ENCODE peak calls at places on chromosomes 6 and 20, in seven cellular contexts. O is choroid plexus epithelial cell, T is mammary epithelial cell, V is RKO, I is left ventricle myocardium superior, L is fibroblast of the aortic adventitia, S is HT1080. R is an unnamed sample.

GRCh38 chr20:35305682-35306556 is 13.7 kb upstream of the FAM83C start:
- DNase-seq in T (peak), L (peak), O (peak), S (peak), I (no peak), V (peak), R (peak)

GRCh38 chr6:139888691-139889122 is 514.3 kb upstream of the CITED2 start:
- DNase-seq in L (peak), S (no peak), O (peak), T (no peak), I (no peak), V (no peak), R (peak)

GRCh38 chr6:134437376-134437775 is 119.5 kb upstream of the SGK1 start:
- DNase-seq in L (peak), I (no peak), O (peak), V (peak), S (peak), T (peak), R (peak)

GRCh38 chr6:47733879-47734558 is 35.6 kb downstream of the ADGRF4 start:
- DNase-seq in I (no peak), O (peak), T (peak), S (no peak), L (no peak), V (peak), R (peak)

GRCh38 chr20:21167261-21167660 is 41.4 kb downstream of the KIZ start:
- DNase-seq in T (no peak), V (no peak), L (no peak), S (no peak), O (no peak), I (no peak), R (no peak)

GRCh38 chr6:13406781-13407180 is 78.4 kb upstream of the TBC1D7 start:
- DNase-seq in S (peak), T (no peak), I (no peak), V (no peak), L (no peak), O (peak), R (peak)

GRCh38 chr6:122558027-122558426 is 52.2 kb upstream of the PKIB start:
- DNase-seq in I (no peak), V (no peak), T (no peak), S (no peak), L (no peak), O (no peak), R (no peak)

GRCh38 chr6:34050691-34051090 is 95.2 kb downstream of the GRM4 start:
- DNase-seq in L (no peak), T (no peak), I (no peak), O (no peak), S (no peak), V (no peak), R (no peak)

GRCh38 chr20:20549699-20550098 is 162.7 kb downstream of the RALGAPA2 start:
- DNase-seq in O (peak), S (peak), I (no peak), L (peak), V (peak), T (peak), R (peak)

GRCh38 chr6:149336529-149336928 is 19.0 kb downstream of the TAB2 start:
- DNase-seq in S (no peak), L (no peak), V (no peak), T (peak), O (peak), I (no peak), R (no peak)

GRCh38 chr6:113351183-113351834 is 505.8 kb upstream of the MARCKS start:
- DNase-seq in S (peak), O (peak), T (peak), L (peak), I (no peak), V (no peak), R (peak)

GRCh38 chr20:22630698-22631097 is 46.3 kb upstream of the FOXA2 start:
- DNase-seq in T (no peak), I (no peak), L (no peak), O (no peak), V (no peak), S (no peak), R (no peak)

GRCh38 chr20:58109126-58109880 is 119.2 kb downstream of the ANKRD60 start:
- DNase-seq in T (peak), O (peak), L (peak), I (no peak), S (peak), V (peak), R (peak)

GRCh38 chr6:56292505-56293181 is 45.3 kb upstream of the COL21A1 start:
- DNase-seq in V (peak), T (peak), O (peak), S (peak), I (no peak), L (peak), R (peak)

GRCh38 chr6:105847433-105847832 is 238.7 kb upstream of the PRDM1 start:
- DNase-seq in O (no peak), S (no peak), V (no peak), I (no peak), L (no peak), T (no peak), R (no peak)

GRCh38 chr20:25508083-25508770 is 77.1 kb downstream of the NINL start:
- DNase-seq in I (no peak), L (peak), S (peak), T (peak), V (no peak), O (peak), R (peak)

GRCh38 chr20:37353285-37353849 is 7.4 kb downstream of the SRC start:
- DNase-seq in T (no peak), L (no peak), I (no peak), O (no peak), V (no peak), S (no peak), R (no peak)

GRCh38 chr6:16837217-16837972 is 76.1 kb upstream of the ATXN1 start:
- DNase-seq in V (no peak), I (no peak), S (no peak), T (no peak), L (no peak), O (no peak), R (no peak)

GRCh38 chr20:38173237-38174156 is 8.4 kb upstream of the TGM2 start:
- DNase-seq in L (peak), T (peak), O (peak), S (peak), I (peak), V (peak), R (peak)

GRCh38 chr20:61964675-61965605 is 100.7 kb downstream of the TAF4 start:
- DNase-seq in I (no peak), L (no peak), S (no peak), V (no peak), T (no peak), O (no peak), R (no peak)

GRCh38 chr6:12270551-12271228 is 19.5 kb upstream of the EDN1 start:
- DNase-seq in O (peak), L (no peak), T (no peak), I (no peak), V (no peak), S (no peak), R (no peak)

GRCh38 chr6:81387163-81387562 is 365.3 kb downstream of the TENT5A start:
- DNase-seq in I (no peak), L (no peak), O (no peak), V (no peak), S (no peak), T (no peak), R (no peak)

GRCh38 chr20:10848810-10849370 is 175.1 kb upstream of the JAG1 start:
- DNase-seq in S (peak), I (peak), V (peak), T (peak), O (peak), L (peak), R (peak)

GRCh38 chr6:114389111-114389510 is 46.3 kb upstream of the HS3ST5 start:
- DNase-seq in T (no peak), V (no peak), I (no peak), S (no peak), O (no peak), L (no peak), R (no peak)

GRCh38 chr6:82978362-82978945 is 87.2 kb downstream of the UBE3D start:
- DNase-seq in S (no peak), O (no peak), L (no peak), V (no peak), I (no peak), T (no peak), R (no peak)

GRCh38 chr6:170047813-170048212 is 243.1 kb downstream of the DLL1 start:
- DNase-seq in I (no peak), L (no peak), T (no peak), V (no peak), O (no peak), S (no peak), R (no peak)

GRCh38 chr6:21111399-21111725 is 482.2 kb upstream of the SOX4 start:
- DNase-seq in L (no peak), T (peak), I (no peak), O (no peak), V (no peak), S (peak), R (no peak)

GRCh38 chr6:108383967-108384366 is 89.1 kb downstream of the AFG1L start:
- DNase-seq in O (no peak), I (no peak), L (no peak), S (no peak), T (peak), V (no peak), R (peak)

GRCh38 chr6:36913082-36913481 is 27.3 kb downstream of the C6orf89 start:
- DNase-seq in L (no peak), V (no peak), I (no peak), T (no peak), O (no peak), S (no peak), R (no peak)